ENCODE peak calls at places on chromosomes 5 and 9, in ten cellular contexts. R is stomach, B is Panc1, S is suprapubic skin, W is SK-N-SH, P is transverse colon, J is GM23338, L is HCT116, Z is prostate gland, F is breast epithelium. D is an unnamed sample. For H3K4me1, the result is how much of the 10 kb centered on the place peaks cover.

GRCh38 chr5:125549322-125549871 is 803.0 kb upstream of the ZNF608 start:
- DNase-seq in J (peak), P (no peak), R (no peak), S (no peak), B (no peak), Z (no peak), F (no peak), L (no peak), W (peak), D (no peak)

GRCh38 chr9:113511856-113512761 is 48.6 kb downstream of the RGS3 start:
- DNase-seq in W (no peak), R (no peak), S (no peak), F (no peak), B (no peak), L (no peak), P (peak), Z (no peak), J (no peak), D (no peak)

GRCh38 chr9:118446962-118447490 is 742.8 kb downstream of the TLR4 start:
- DNase-seq in J (no peak), Z (no peak), B (no peak), W (no peak), F (no peak), P (no peak), R (no peak), S (no peak), L (no peak), D (no peak)

GRCh38 chr5:173395257-173395932 is 67.2 kb upstream of the STC2 start:
- DNase-seq in L (peak), W (no peak), R (no peak), F (no peak), B (no peak), Z (no peak), S (no peak), J (peak), P (no peak), D (peak)

GRCh38 chr9:68705636-68706578 is 867 bp downstream of the PIP5K1B start:
- DNase-seq in B (no peak), W (peak), L (no peak), P (peak), J (peak), F (no peak), Z (no peak), S (no peak), R (no peak), D (peak)

GRCh38 chr9:135282001-135282731 is 194.7 kb downstream of the OLFM1 start:
- DNase-seq in F (peak), Z (peak), L (peak), B (no peak), R (peak), P (peak), S (no peak), W (peak), J (no peak), D (peak)

GRCh38 chr9:111803924-111804323 is 9.2 kb upstream of the SHOC1 start:
- DNase-seq in S (no peak), B (no peak), Z (no peak), J (no peak), L (no peak), P (no peak), F (no peak), R (no peak), W (no peak), D (no peak)

GRCh38 chr5:56814361-56814962 is 887 bp upstream of the MAP3K1 start:
- DNase-seq in W (peak), F (no peak), Z (peak), B (no peak), R (peak), L (no peak), S (peak), P (peak), J (peak), D (no peak)

GRCh38 chr5:150789943-150790611 is 11.5 kb downstream of the SMIM3 start:
- DNase-seq in J (peak), S (no peak), B (no peak), P (peak), L (peak), W (no peak), R (no peak), Z (peak), F (no peak), D (peak)

GRCh38 chr9:36828574-36829141 is 205.4 kb downstream of the PAX5 start:
- DNase-seq in Z (no peak), L (no peak), S (no peak), P (no peak), J (no peak), B (no peak), F (peak), W (no peak), R (no peak), D (peak)

GRCh38 chr9:109721021-109721420 is 59.0 kb upstream of the PALM2AKAP2 start:
- DNase-seq in F (no peak), P (no peak), J (peak), S (no peak), L (no peak), R (no peak), B (no peak), W (no peak), Z (no peak), D (no peak)

GRCh38 chr9:6150483-6150882 is 65.1 kb upstream of the IL33 start:
- DNase-seq in P (no peak), B (no peak), F (no peak), S (no peak), L (no peak), Z (no peak), J (no peak), W (no peak), R (no peak), D (no peak)

DNA sequence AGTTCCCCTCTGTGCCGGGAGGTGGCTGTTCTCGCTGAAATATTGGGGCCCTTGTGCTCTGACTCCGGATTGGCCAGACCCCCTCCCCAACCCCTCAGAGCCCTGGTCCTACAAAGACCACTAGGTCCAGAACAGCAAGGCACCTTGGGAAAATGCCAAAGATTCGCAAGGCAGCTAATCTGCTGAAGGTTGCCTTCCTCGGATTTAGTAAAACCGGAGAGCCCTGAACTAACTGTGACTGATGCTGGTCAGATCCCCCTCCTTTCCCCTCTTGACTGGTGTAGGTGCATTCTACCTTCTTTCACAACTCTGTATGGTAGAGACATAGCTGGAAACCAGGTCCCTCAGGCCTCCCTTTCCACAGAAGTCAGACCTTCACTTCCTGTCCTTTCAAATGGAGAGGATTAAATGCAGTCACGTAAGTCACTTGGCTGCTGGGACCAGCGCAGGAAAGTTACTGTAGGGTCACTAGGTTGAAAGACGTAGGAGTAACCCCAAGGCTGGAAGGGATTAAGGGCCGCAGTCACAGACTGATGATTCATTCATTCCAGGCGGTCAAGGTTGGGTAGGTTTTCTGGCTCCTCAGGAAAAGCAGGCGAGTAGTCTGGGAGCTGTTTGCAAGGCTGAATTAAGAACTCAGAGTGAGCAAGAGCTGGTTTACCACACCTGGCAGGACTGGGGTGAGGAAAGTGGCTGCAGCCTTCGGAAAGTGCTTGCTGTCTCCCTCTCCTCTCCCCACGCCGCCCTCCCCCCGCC is 5.3 kb downstream of the BARX1 start:
- DNase-seq in S (no peak), R (no peak), W (no peak), L (peak), B (peak), P (no peak), Z (no peak), J (peak), F (no peak), D (no peak)
- H3K4me1 ChIP-seq in S (half or more), R (half or more), W (under half), L (under half), B (under half), P (half or more), Z (under half), J (half or more), F (under half), D (under half)

DNA sequence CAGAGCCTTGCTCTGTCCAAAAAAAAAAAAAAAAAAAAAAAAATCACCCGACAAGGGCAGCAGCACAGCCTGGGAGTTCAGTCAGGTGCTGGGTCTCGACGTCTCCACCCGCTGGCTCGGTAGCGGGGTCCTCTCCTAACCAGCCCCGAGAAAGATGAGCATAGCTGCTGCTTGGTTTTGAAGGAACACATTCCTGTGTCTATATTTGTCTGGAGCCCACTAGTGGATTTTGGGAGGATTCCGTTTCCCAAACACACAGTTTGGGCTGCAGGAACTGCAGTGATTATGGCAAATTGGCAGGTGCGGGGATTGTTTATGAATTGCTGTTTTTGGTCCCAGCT is 1.2 kb downstream of the OTULINL start:
- DNase-seq in Z (no peak), P (no peak), B (no peak), R (no peak), F (no peak), W (peak), L (no peak), S (no peak), J (no peak), D (no peak)
- H3K4me3 ChIP-seq in Z (peak), P (peak), B (peak), R (peak), F (peak), W (peak), L (peak), S (peak), J (peak), D (peak)

GRCh38 chr5:7813007-7813406 is 37.9 kb downstream of the CFAP90 start:
- DNase-seq in R (no peak), F (no peak), S (no peak), Z (no peak), L (no peak), P (no peak), B (no peak), W (no peak), J (no peak), D (no peak)

GRCh38 chr5:7816535-7816901 is 34.4 kb downstream of the CFAP90 start:
- DNase-seq in P (no peak), L (no peak), J (no peak), Z (no peak), S (no peak), R (no peak), W (no peak), F (no peak), B (no peak), D (no peak)

GRCh38 chr5:7813576-7813975 is 37.4 kb downstream of the CFAP90 start:
- DNase-seq in J (no peak), S (no peak), W (no peak), B (no peak), F (no peak), Z (no peak), R (no peak), P (no peak), L (no peak), D (no peak)

GRCh38 chr5:7814816-7815215 is 36.1 kb downstream of the CFAP90 start:
- DNase-seq in L (no peak), Z (no peak), P (no peak), B (no peak), W (no peak), R (no peak), S (no peak), F (no peak), J (no peak), D (no peak)

DNA sequence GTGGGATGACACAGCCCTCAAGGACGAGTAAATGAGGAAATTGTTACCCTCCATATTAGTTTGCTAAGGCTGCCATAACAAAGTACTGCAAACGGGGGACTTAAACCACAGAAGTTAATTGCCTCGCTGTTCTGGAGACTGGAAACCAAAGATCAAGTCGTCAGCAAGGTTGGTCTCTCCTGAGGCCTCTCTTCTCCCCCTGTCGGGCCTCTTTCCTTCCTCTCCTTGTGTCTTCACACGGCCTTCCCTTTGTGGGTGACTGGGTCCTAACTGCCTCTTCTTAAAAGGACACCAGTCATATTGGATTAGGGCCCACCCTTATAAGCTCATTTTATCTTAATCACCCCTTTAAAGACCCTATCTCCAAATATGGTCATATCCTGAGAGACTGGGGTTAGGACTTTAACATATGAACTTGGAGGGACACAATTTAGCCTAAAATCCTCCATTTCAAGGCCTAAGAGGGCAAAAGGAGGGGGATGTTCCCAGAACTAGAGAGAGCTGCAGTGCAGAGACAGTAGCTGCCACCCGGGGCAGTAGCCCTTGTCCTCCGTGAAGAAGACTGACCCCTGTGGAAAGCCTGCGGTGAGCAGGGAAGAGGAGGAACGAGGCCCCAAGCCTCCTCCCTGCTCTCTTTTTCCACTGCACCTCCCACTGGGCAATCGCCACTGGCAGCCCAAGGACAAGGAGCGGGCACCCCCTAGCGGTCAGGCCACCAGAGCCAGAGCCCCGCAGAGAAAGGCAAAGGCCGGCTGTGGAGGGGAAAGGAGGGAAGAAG is 35.0 kb downstream of the CFAP90 start:
- DNase-seq in W (peak), F (peak), P (peak), Z (peak), S (peak), L (peak), R (peak), B (peak), J (peak), D (peak)
- TF ChIP-seq POLR2AphosphoS5 in W (no peak), F (no peak), P (no peak), Z (peak), S (no peak), L (no peak), R (no peak), B (no peak), J (no peak), D (no peak)

GRCh38 chr9:35749515-35750255 is 598 bp downstream of the RGP1 start:
- DNase-seq in R (peak), B (no peak), L (no peak), Z (peak), S (peak), P (peak), W (no peak), J (peak), F (no peak), D (no peak)

GRCh38 chr9:35750256-35750531 is 1.1 kb downstream of the RGP1 start:
- DNase-seq in S (no peak), B (no peak), F (no peak), P (no peak), W (no peak), R (peak), J (no peak), L (no peak), Z (no peak), D (no peak)

GRCh38 chr9:35748239-35748857 is 680 bp downstream of the GBA2 start:
- DNase-seq in L (no peak), J (no peak), P (no peak), S (no peak), B (no peak), Z (no peak), F (no peak), R (no peak), W (no peak), D (no peak)

GRCh38 chr9:35746583-35746982 is 2.4 kb downstream of the GBA2 start:
- DNase-seq in B (no peak), L (no peak), J (no peak), W (no peak), R (no peak), P (peak), Z (no peak), S (no peak), F (no peak), D (no peak)

GRCh38 chr9:35748858-35749514 is at the start of the genes GBA2 and RGP1:
- DNase-seq in J (peak), P (peak), W (peak), Z (peak), S (peak), L (peak), R (peak), F (peak), B (no peak), D (peak)
- H3K4me1 ChIP-seq in J (under half), P (under half), W (under half), Z (under half), S (half or more), L (under half), R (half or more), F (under half), B (under half), D (half or more)

GRCh38 chr5:55520117-55520829 is 14.5 kb downstream of the PLPP1 start:
- DNase-seq in L (no peak), R (no peak), F (no peak), S (no peak), B (no peak), W (no peak), Z (no peak), J (no peak), P (no peak), D (no peak)

GRCh38 chr5:55521903-55522302 is 12.9 kb downstream of the PLPP1 start:
- DNase-seq in Z (no peak), S (no peak), F (no peak), B (no peak), J (no peak), R (no peak), W (no peak), L (no peak), P (no peak), D (no peak)

GRCh38 chr5:55523293-55523692 is 11.5 kb downstream of the PLPP1 start:
- DNase-seq in S (no peak), R (no peak), L (no peak), W (no peak), F (no peak), B (no peak), Z (no peak), P (no peak), J (no peak), D (no peak)

GRCh38 chr5:55517804-55518203 is 17.0 kb downstream of the PLPP1 start:
- DNase-seq in R (no peak), Z (no peak), L (no peak), B (no peak), P (peak), S (no peak), W (no peak), F (no peak), J (no peak), D (no peak)

DNA sequence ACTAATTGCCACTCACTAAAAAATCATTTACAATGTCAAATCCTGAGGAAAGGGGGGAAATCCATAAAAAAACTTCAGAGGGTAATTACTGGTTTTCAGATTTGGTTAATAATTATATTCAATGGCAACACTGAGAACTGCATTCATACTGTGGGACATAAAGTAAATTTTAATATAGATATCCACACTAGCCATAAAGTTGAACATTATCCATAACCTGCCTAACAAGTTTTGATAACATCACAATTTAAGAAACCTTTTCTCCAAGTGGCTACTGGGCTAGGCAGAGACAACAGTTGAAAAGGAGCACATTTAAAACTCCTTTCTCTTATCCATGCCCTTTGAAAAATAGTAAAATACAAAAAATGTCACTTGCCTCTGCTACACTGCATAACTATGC is 15.8 kb downstream of the PLPP1 start:
- DNase-seq in P (no peak), W (no peak), B (no peak), Z (no peak), L (no peak), R (no peak), J (no peak), S (no peak), F (no peak), D (no peak)
- H3K4me3 ChIP-seq in P (no peak), W (no peak), B (no peak), Z (no peak), L (no peak), R (no peak), J (no peak), S (no peak), F (no peak), D (no peak)

D was measured in sigmoid colon.